ENCODE peak calls at places on chromosomes 7 and 10, in four cellular contexts. J is A673, S is psoas muscle, G is mammary epithelial cell. R is an unnamed sample.
A peak's percentile ranks its signal among the peaks of the same experiment; 100 is the strongest.

GRCh38 chr7:28112883-28113540 is 67.6 kb downstream of the JAZF1 start:
- DNase-seq in J (no peak), S (peak; percentile 40), G (no peak), R (peak; percentile 78)

GRCh38 chr7:7761340-7761973 is 43.0 kb upstream of the RPA3 start:
- DNase-seq in S (no peak), G (peak; percentile 50), J (peak; percentile 55), R (no peak)

GRCh38 chr10:11698691-11699545 is 43.3 kb upstream of the ECHDC3 start:
- DNase-seq in G (no peak), S (no peak), J (no peak), R (no peak)

GRCh38 chr7:154990964-154991514 is 11.9 kb downstream of the PAXIP1 start:
- DNase-seq in S (no peak), G (no peak), J (no peak), R (no peak)

GRCh38 chr7:92639213-92639896 is 49.2 kb upstream of the FAM133B start:
- DNase-seq in G (no peak), S (no peak), J (no peak), R (no peak)

GRCh38 chr10:95472304-95473088 is 88.7 kb downstream of the SORBS1 start:
- DNase-seq in G (no peak), J (no peak), S (no peak), R (no peak)

GRCh38 chr7:51310131-51310583 is 6.5 kb downstream of the COBL start:
- DNase-seq in G (no peak), J (no peak), S (no peak), R (no peak)

GRCh38 chr10:92753865-92754264 is 64.1 kb downstream of the HHEX start:
- DNase-seq in J (no peak), S (no peak), G (no peak), R (no peak)

GRCh38 chr10:49663596-49663995 is 15.9 kb upstream of the C10orf53 start:
- DNase-seq in S (no peak), G (no peak), J (no peak), R (no peak)

GRCh38 chr10:106189254-106189653 is 975.3 kb downstream of the SORCS1 start:
- DNase-seq in S (no peak), J (peak; percentile 70), G (no peak), R (no peak)

GRCh38 chr10:69960606-69961167 is 92.0 kb upstream of the MACROH2A2 start:
- DNase-seq in G (no peak), S (no peak), J (no peak), R (no peak)

GRCh38 chr7:94453898-94454297 is 55.7 kb upstream of the CASD1 start:
- DNase-seq in J (no peak), G (no peak), S (no peak), R (no peak)

GRCh38 chr7:86214734-86215133 is 429.0 kb upstream of the GRM3 start:
- DNase-seq in G (no peak), S (no peak), J (no peak), R (no peak)

GRCh38 chr7:144074374-144074773 is 4.8 kb downstream of the OR2A25 start:
- DNase-seq in S (no peak), G (no peak), J (peak; percentile 9), R (no peak)

GRCh38 chr10:59585046-59585700 is 124.5 kb downstream of the SLC16A9 start:
- DNase-seq in S (no peak), G (peak; percentile 47), J (no peak), R (no peak)

GRCh38 chr10:60123668-60124067 is 217.3 kb upstream of the CCDC6 start:
- DNase-seq in J (no peak), S (no peak), G (peak; percentile 34), R (no peak)

GRCh38 chr7:77258014-77258413 is 58.4 kb upstream of the FGL2 start:
- DNase-seq in S (no peak), J (no peak), G (peak; percentile 16), R (no peak)

GRCh38 chr7:14687777-14688176 is 214.8 kb downstream of the DGKB start:
- DNase-seq in G (no peak), S (no peak), J (peak; percentile 24), R (no peak)

GRCh38 chr7:114082934-114083647 is 164.3 kb upstream of the PPP1R3A start:
- DNase-seq in G (no peak), J (peak; percentile 12), S (no peak), R (peak; percentile 32)

GRCh38 chr10:95278061-95278988 is 12.5 kb downstream of the PDLIM1 start:
- DNase-seq in G (no peak), J (no peak), S (peak; percentile 63), R (no peak)

GRCh38 chr10:9302142-9302746 is 1247.8 kb downstream of the GATA3 start:
- DNase-seq in S (no peak), J (peak; percentile 74), G (peak; percentile 47), R (no peak)

GRCh38 chr7:70668606-70669358 is 463.2 kb upstream of the GALNT17 start:
- DNase-seq in G (peak; percentile 74), S (peak; percentile 40), J (no peak), R (no peak)

GRCh38 chr10:127534511-127534910 is 14.6 kb upstream of the NPS start:
- DNase-seq in G (no peak), J (no peak), S (no peak), R (no peak)

GRCh38 chr7:7157887-7158271 is 24.5 kb upstream of the C1GALT1 start:
- DNase-seq in G (peak; percentile 59), J (no peak), S (no peak), R (no peak)

DNA sequence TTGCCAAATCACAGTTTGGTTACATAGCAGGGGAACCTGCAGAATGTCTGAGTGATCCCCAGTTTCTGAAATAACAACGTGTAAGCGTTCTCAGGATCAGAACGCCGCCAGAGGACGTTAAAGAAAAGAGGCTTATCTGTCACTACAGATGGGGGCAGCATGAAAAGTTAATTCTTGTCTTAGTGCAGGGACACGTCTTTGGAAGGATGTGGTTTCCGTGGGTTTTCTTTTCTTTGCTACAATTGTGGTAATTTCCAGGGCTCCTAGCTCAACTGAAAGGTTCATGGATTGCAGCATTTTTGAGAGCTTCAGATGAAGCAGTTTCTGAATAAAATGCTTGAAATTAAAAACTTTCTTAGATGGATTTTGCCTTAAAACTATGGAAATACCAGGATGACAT is 106.6 kb downstream of the PRKCQ start:
- DNase-seq in J (no peak), G (peak; percentile 12), S (no peak), R (no peak)
- TF ChIP-seq CTCF in J (no peak), G (no peak), S (no peak), R (no peak)

GRCh38 chr7:40551685-40552576 is 417.1 kb downstream of the SUGCT start:
- DNase-seq in J (peak; percentile 6), S (no peak), G (peak; percentile 76), R (no peak)
- H3K4me1 ChIP-seq in J (no peaks in the 10 kb centered on the region), S (no peaks in the 10 kb centered on the region), G (peaks cover 10% of the 10 kb centered on the region), R (no peaks in the 10 kb centered on the region)

DNA sequence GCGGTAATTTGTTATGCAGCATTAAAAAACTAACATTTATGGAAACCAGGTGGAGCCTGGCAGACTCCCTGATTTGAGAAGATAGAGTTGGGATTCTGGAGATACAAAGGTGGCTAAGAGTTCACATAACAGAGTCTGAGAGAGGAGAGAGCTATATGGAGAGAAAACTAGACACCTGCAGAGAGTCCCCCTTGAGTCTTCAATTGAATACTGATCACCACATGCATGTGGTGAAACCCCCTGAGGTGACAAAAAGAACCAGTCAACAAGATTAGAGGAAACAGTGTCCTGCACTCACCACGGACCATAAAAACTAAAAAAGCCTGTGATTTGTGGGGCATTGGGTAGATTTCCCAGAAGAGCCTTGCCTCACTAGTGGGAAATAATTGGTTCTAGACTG is 10.1 kb downstream of the GIMAP2 start:
- DNase-seq in S (no peak), G (no peak), J (peak; percentile 42), R (no peak)
- TF ChIP-seq CTCF in S (no peak), G (no peak), J (no peak), R (no peak)

GRCh38 chr10:43820663-43821062 is 172.0 kb upstream of the ZNF32 start:
- DNase-seq in J (no peak), G (no peak), S (no peak), R (no peak)
- H3K4me1 ChIP-seq in J (no peaks in the 10 kb centered on the region), G (no peaks in the 10 kb centered on the region), S (no peaks in the 10 kb centered on the region), R (no peaks in the 10 kb centered on the region)

GRCh38 chr10:91604462-91604935 is 28.4 kb downstream of the PPP1R3C start:
- DNase-seq in J (no peak), G (no peak), S (no peak), R (no peak)
- TF ChIP-seq CTCF in J (no peak), G (no peak), S (no peak), R (no peak)

GRCh38 chr7:48899932-48900331 is 24.4 kb upstream of the CDC14C start:
- DNase-seq in S (no peak), J (no peak), G (peak; percentile 65), R (no peak)
- H3K4me1 ChIP-seq in S (no peaks in the 10 kb centered on the region), J (no peaks in the 10 kb centered on the region), G (no peaks in the 10 kb centered on the region), R (no peaks in the 10 kb centered on the region)

DNA sequence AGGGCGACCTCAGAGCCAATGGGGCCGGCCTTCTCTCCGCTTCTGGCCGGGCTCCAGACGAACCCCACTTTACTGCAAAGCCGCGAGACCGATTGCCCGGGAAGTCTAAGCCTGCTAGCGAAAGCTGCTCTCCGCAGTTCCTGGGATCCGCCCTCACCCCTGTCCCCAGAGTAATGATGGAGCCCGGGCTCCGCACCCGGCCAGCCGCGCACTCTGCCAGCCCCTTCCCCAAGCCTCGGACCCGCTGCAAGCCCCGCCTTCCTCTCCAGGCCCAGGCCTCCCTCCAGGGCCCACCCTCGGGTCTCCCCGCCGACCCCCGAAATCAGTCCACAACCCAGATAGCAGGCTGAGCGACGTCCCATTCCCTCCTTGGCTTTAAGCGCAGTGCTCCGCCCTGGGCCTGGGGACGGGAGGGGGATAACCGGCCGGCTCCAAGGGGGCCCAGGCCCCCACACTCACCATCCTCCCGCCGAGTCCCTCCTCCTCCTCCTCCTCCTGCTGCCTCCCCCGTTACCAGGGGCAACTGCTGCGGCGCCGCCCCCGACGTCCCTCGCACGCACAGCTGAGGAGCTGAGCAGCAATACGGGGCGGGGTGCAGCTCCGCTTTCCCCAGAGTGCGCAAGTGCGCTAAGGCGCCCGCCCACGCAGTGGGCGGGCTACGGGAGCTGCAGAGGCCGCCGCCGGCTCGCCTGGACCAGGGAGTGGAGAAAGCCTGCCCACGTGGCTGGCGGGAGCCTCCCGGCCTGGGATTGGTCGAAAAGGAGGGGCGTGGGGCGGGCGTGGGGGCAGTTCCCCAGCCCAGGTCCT is at the start of gene ARL3:
- DNase-seq in S (peak; percentile 98), G (peak; percentile 99), J (peak; percentile 100), R (peak; percentile 97)
- TF ChIP-seq CTCF in S (peak; percentile 40), G (peak; percentile 48), J (peak; percentile 35), R (no peak)

R was measured in uterus.